ENCODE peak calls at places on chromosome 17, in four cellular contexts. P is IMR-90, I is neuronal stem cell, M is H9. S is an unnamed sample.

GRCh38 chr17:41784207-41784744 is 2.2 kb downstream of the JUP start:
- DNase-seq in P (peak; percentile 71), I (no peak), M (peak; percentile 86), S (peak; percentile 60)

GRCh38 chr17:28306954-28307401 is 12.0 kb upstream of the TMEM97 start:
- DNase-seq in P (no peak), I (no peak), M (peak; percentile 91), S (no peak)

GRCh38 chr17:50345443-50346312 is at the start of gene XYLT2:
- DNase-seq in P (peak; percentile 80), I (peak; percentile 89), M (peak; percentile 89), S (peak; percentile 83)

GRCh38 chr17:836154-836553 is 54.0 kb downstream of the MRM3 start:
- DNase-seq in P (no peak), I (no peak), M (no peak), S (peak; percentile 30)

GRCh38 chr17:48262982-48263586 is 155.5 kb downstream of the SNX11 start:
- DNase-seq in P (peak; percentile 17), I (no peak), M (no peak), S (peak; percentile 45)

GRCh38 chr17:5943232-5943631 is 126.9 kb upstream of the WSCD1 start:
- DNase-seq in P (no peak), I (no peak), M (no peak), S (no peak)

GRCh38 chr17:83069571-83069906 is 9.9 kb upstream of the METRNL start:
- DNase-seq in P (no peak), I (no peak), M (no peak), S (no peak)

GRCh38 chr17:46002311-46002972 is 3.4 kb downstream of the STH start:
- DNase-seq in P (peak; percentile 51), I (peak; percentile 73), M (peak; percentile 86), S (peak; percentile 63)

GRCh38 chr17:49994085-49995054 is 654 bp downstream of the DLX3 start:
- DNase-seq in P (no peak), I (no peak), M (peak; percentile 84), S (no peak)

GRCh38 chr17:4710693-4711634 is 532 bp downstream of the ARRB2 start:
- DNase-seq in P (no peak), I (no peak), M (no peak), S (no peak)
- H2BK120ac ChIP-seq in P (no peak overlapping the region), I (peak overlapping the region; percentile 61), M (no peak overlapping the region), S (no peak overlapping the region)

GRCh38 chr17:13036776-13037175 is 18.9 kb upstream of the ELAC2 start:
- DNase-seq in P (peak; percentile 11), I (no peak), M (no peak), S (no peak)
- H2BK120ac ChIP-seq in P (no peak overlapping the region), I (no peak overlapping the region), M (no peak overlapping the region), S (no peak overlapping the region)

DNA sequence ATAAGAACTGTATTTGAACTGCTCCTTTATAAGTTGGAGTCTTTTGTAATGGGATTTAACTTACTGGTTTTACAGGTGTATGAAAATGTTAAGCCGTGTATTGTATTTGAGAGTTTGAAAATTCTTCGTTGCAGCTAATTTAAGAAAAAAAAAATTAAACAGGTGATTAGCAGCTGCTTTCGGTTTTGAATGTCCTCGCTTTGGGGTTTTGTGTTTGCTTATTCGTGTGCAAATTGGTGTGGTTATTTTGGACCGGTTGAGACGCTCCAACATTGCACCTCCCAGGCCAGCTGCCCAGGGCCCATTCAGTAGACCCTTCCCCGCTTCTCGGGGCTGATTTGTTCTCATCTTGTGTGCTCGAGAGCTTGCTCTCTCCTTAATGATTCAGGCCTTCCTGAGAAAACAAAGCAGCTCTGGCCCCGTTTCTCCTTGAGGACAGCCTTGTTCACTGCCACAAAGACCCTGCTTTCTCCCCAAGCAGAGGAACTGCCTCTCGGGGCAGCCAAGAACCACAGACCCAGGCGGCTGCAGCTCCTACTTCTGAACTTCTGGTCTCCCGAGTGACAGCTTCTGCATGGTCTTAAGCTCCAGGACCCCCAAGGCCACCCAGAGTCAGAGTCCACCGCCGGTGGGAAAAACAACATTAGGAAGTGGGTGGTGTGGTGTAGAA is 100.5 kb downstream of the MSI2 start:
- DNase-seq in P (no peak), I (peak; percentile 46), M (no peak), S (no peak)
- H2BK120ac ChIP-seq in P (no peak overlapping the region), I (no peak overlapping the region), M (no peak overlapping the region), S (no peak overlapping the region)

GRCh38 chr17:77090476-77090875 is 50.3 kb upstream of the SEC14L1 start:
- DNase-seq in P (no peak), I (no peak), M (no peak), S (no peak)

GRCh38 chr17:77087650-77088454 is 52.9 kb upstream of the SEC14L1 start:
- DNase-seq in P (no peak), I (no peak), M (no peak), S (no peak)

GRCh38 chr17:77089118-77089477 is 51.7 kb upstream of the SEC14L1 start:
- DNase-seq in P (no peak), I (no peak), M (no peak), S (peak; percentile 24)

GRCh38 chr17:77086433-77087010 is 54.2 kb upstream of the SEC14L1 start:
- DNase-seq in P (peak; percentile 72), I (peak; percentile 61), M (peak; percentile 97), S (peak; percentile 80)

DNA sequence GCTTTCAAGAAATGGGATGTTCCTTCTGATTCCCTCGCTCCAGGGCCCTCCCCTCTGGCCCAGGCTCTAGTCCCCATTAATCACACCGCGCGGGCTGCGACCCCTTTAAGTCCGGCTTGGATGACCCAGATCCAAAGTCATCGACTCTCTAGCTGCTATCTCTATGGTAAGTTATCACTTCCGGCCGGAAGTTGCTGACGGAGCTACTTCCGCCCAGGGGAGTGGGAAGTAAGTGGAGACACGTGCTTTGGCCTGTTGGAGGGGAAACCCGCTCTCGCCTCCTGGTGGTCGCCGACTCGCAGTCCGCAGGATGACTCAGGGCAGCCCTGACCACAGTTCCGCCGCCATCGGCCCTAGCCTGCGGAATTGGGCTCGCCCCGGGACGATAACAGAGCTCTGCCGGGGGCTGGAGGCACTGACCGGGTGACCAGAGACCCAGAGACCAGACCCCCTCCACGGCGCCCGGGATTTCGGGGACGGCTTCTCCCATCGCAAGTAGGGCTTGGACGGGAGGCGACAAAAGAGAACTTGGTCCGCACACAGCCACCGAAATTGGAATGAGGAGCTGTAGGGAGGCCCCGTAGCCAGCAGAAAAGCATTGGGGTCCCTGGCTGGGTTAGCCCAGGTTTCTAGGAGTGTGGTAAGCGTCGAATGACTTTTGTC is 52.2 kb upstream of the SEC14L1 start:
- DNase-seq in P (peak; percentile 98), I (peak; percentile 88), M (peak; percentile 98), S (peak; percentile 98)
- H2BK120ac ChIP-seq in P (peak overlapping the region; percentile 65), I (no peak overlapping the region), M (no peak overlapping the region), S (peak overlapping the region; percentile 77)

DNA sequence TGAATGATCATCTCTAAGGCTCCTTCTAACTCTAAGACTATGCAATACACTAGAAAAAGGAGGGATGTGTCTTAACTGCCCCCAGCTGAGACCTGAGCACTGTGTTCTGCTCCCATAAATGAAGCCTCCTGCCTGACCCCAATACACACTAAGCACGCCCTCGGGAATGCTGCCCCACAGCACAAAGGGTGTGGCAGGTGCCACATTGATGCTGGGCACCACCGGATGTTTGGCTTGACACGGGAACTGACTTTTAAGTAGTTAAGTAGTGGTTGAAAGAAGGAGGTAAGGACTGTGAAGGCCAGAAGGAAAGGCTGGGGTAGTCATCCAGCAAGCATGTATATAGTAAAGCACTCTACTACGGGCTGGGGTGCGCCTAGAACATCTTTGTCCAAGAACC is 4.0 kb downstream of the GSDMA start:
- DNase-seq in P (no peak), I (no peak), M (no peak), S (no peak)
- H2BK120ac ChIP-seq in P (no peak overlapping the region), I (no peak overlapping the region), M (no peak overlapping the region), S (no peak overlapping the region)

GRCh38 chr17:80640379-80641071 is 95.9 kb downstream of the RPTOR start:
- DNase-seq in P (no peak), I (no peak), M (no peak), S (no peak)
- H2BK120ac ChIP-seq in P (no peak overlapping the region), I (no peak overlapping the region), M (no peak overlapping the region), S (no peak overlapping the region)

DNA sequence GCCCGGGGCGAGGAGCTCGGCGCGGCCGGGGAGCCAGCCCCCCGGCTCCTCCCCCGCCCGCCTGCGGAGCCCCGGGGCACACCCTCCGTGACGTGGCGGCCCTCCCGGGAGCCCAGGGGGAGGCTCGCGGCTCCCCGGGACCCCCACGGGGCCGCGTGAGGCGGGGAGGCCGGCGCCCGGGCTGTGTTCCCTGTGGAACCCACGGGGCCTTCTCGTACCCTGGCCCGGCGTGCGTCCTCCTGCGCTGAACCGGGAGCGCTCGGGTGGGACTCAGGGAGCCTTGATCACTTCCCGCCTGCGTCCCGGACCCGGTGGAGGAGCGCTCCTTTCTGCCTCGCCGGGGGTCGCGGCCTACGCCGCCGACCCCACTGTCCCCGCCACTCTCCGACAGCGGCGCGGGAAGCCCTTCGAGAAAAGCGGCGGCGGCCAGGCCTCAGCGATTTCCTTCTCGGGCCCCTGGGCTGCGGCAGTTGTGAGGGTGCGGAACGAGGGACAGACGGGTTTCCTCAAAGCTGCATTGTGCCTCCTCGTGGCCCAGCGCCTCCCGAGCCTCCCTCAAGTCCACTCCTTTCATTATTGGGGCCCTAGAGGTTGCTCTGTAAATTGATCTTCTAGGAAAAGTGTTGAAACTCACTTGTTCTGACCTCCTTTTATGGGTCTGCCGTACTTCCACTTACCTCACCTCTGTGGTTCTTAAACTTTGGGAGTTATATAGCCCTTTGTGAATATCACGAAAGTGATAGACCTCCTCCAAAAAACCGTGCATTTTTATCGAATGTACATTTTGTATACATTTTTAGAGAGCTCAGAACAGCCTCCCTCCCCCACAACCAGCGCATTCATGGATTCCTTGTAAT is 597 bp downstream of the LIG3 start:
- DNase-seq in P (peak; percentile 80), I (peak; percentile 56), M (peak; percentile 76), S (peak; percentile 90)
- H2BK120ac ChIP-seq in P (peak overlapping the region; percentile 95), I (no peak overlapping the region), M (peak overlapping the region; percentile 95), S (peak overlapping the region; percentile 94)

DNA sequence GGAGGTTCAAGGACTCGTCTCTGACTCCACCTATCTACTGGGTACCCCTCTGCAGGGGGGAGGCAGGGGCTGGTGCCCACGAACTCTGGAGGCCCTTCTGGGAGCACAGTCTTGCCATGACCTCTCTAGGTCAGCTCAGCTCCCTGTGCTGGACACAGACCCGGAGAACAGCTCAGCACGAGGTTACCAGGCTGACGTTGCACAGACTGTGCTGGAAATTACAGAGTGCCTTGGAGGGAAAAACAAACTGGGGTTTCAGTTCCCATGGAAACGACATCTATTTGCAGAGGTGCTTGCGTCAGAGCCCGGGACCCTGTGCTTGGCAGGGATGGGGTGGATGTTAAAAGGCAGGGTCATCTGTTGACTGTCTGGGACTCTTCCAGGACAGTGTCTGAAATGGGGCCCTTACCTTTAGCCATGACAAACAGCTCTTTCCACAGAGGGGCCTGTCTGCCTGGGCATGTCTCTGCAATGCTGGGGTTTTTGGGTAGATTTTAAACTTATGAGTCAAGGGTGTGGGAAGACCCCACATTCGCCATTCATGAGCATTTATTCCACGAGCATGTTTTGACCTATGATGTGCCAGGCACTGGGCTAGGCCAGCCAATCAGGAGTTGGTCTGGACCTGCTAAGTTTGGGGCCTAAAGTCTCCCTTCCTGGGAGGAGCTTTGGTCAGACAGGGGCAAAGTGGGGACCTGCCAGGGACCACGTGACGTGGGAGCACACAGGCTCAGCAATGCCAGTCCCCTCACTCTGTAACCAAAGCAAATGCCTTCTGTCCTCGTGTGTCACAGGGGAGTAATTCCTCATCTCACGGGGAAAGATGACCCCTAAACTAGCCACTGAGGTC is 22.5 kb downstream of the CCR7 start:
- DNase-seq in P (peak; percentile 99), I (no peak), M (peak; percentile 24), S (peak; percentile 99)
- H2BK120ac ChIP-seq in P (peak overlapping the region; percentile 100), I (no peak overlapping the region), M (no peak overlapping the region), S (peak overlapping the region; percentile 93)